ENCODE peak calls at places on chromosome 14, in four cellular contexts. N is gastrocnemius medialis, L is cardiac fibroblast, W is ovary. P is an unnamed sample.

GRCh38 chr14:96824283-96824682 is 27.1 kb downstream of the VRK1 start:
- DNase-seq in N (no peak), L (peak), W (no peak), P (peak)

GRCh38 chr14:24052656-24053547 is 1.1 kb downstream of the CARMIL3 start:
- DNase-seq in N (no peak), L (no peak), W (no peak), P (no peak)

GRCh38 chr14:82500222-82500621 is 966.6 kb upstream of the SEL1L start:
- DNase-seq in N (no peak), W (no peak), L (no peak), P (no peak)

GRCh38 chr14:24659916-24660570 is 26.1 kb upstream of the GZMB start:
- DNase-seq in N (no peak), W (no peak), L (no peak), P (no peak)

GRCh38 chr14:98173291-98173690 is 1098.7 kb downstream of the BCL11B start:
- DNase-seq in L (no peak), W (no peak), N (no peak), P (no peak)

GRCh38 chr14:56216631-56217379 is 98.6 kb downstream of the PELI2 start:
- DNase-seq in L (peak), W (peak), N (peak), P (peak)

GRCh38 chr14:95151561-95151960 is 5.8 kb downstream of the DICER1 start:
- DNase-seq in N (no peak), L (peak), W (no peak), P (no peak)

GRCh38 chr14:55333785-55334485 is 62.7 kb downstream of the FBXO34 start:
- DNase-seq in L (no peak), N (no peak), W (no peak), P (no peak)

GRCh38 chr14:91062600-91062999 is 2.2 kb upstream of the RPS6KA5 start:
- DNase-seq in N (no peak), L (no peak), W (no peak), P (no peak)

GRCh38 chr14:55645845-55646832 is 66.1 kb downstream of the KTN1 start:
- DNase-seq in W (no peak), N (no peak), L (no peak), P (no peak)

GRCh38 chr14:21997300-21997699 is 323.7 kb upstream of the OR4E1 start:
- DNase-seq in L (peak), N (no peak), W (no peak), P (no peak)

DNA sequence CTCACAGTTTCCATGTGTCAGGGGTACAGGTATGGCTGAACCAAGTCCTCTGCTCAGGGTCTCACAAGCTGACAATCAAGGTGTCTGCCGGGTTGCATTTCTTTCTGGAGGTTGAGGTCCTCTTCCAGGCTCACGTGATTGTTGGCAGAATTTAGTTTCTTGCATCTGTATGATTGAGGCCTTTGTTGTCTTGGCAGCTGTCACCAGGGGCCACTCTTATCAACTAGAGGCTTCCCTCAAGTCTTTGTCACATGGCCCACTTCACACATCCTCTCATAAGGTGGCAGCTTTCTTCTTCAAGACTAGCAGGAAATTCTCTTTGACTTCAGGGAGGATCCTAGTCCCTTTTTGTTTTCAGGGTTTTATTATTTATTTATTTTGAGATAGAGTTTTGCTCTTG is 46.0 kb upstream of the FOS start:
- DNase-seq in L (no peak), W (no peak), N (no peak), P (no peak)
- H3K4me3 ChIP-seq in L (no peak), W (no peak), N (no peak), P (no peak)

DNA sequence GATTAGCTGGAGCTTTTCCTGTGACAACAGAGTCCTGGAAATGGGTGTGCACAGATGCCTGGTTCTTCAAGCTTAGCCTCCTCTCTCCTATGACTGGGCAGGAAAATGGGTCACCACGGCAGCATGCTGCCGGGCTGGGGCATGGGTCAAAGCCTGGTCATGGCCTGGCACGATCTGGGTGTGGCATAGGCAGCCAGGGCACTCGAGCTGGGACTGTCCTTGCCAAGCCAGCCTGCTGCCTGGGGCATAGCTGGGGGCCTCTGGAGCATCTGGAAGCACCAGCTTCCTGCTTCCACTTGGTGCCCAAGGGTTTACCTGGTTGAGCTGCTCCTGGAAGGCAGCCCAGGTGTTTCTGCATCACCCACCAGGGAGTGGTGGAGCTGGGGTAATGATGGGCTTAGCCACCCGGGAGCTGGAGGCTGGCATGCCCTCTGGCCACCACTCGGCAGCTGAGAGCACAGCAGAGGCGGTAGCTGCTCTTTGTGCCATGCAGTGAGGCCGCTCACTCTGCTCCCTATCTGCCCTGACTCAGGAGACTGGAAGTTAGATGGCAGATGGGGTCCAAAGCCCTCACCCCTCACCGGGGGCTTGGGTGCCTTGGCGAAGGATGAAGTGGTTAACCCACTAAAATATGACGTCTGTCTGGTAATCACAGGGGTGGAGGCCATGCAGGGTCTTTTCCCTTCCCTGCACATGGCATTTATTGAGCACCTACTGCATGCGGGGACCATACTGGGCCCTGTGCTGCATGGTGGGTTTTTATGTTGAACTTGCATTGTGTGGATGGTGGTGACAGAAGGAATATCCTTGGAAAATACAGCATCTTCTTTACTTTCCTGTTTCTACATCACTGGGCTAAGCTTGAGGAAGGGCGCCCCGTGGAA is 1.7 kb downstream of the OTUB2 start:
- DNase-seq in N (no peak), W (no peak), L (no peak), P (no peak)
- TF ChIP-seq CTCF in N (no peak), W (no peak), L (no peak), P (no peak)

DNA sequence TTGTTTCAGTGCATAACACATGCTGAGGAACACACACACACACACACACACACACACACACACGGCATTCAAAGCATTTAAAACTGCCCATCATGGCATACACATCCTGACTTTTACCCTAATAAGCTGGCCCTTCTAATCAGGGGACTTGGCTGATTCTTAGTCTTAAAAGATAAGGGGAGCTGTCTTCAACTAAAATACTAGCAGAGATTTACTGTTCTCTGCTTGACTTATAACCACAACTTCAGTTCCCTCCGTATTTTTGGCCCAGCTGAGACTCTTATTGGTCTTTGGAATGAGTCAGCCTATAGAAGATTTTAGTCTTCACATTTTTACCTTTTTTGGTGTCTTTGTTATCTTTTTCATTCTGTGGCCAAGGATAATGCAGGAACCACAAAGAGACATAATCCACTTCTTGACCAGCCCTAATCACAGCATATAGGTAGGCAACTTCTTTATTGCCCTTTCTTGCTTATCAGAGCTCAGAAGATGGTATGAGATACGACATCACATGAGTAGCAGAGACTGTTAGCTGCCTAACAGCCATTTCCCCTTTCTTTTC is 25.1 kb upstream of the SLC8A3 start:
- DNase-seq in L (no peak), N (no peak), W (no peak), P (no peak)
- H3K4me3 ChIP-seq in L (no peak), N (no peak), W (no peak), P (no peak)

DNA sequence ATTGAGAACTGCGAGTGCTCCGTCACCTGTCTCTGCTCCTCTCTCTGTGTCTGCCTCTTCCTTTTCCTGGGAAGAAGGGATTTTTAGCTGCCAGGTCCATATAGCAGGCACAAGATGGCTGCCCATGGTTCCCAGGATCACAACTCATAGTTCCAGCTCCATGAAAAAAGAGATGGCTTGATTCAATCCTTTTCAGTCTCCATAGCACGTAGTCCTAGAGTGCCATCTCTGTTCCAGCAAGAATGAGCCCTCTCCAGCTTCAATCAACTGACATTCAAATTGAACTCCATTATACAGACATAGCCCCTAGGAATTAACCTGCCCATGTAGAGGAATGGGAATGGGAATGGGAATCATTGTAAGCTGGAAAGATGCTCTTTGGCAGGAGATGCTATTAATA is 34.7 kb upstream of the RTRAF start:
- DNase-seq in L (no peak), N (no peak), W (no peak), P (no peak)
- TF ChIP-seq CTCF in L (no peak), N (no peak), W (no peak), P (no peak)

DNA sequence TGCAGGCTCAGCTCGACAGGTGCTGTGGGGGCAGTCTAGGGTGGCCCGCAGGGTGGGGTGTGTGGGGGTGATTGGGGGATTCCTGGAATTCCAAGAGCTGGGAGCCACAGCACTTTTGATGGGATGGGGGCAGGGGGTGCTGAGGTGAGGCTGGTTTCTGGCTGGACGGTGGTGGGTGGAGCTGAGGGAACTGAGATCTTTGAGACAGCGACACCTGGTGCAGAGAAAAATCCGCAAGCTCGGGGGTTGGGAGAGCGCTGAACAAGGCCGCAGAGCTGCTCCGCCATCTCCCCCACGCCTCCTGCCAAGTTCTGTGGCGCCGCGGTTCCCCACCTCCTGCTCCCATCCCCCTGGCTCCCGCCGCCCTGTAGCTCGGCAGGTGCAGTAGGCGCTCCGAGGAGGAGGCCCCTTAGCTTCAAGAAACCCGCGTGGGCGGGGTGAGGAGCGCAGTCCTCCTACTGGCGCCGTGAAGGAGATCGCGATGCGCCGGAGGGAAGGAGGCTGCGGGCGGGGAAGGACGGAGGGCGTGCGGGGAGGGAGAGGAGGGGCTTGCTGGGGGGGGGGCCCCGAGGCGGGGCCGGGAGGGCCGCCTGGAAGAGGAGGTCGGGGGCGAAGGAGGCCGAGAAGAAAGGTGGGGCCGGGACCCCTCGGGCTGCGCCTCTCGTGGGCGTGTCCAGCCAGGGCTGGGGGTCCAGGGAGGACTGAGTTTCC is 1.3 kb upstream of the TEDC1 start:
- DNase-seq in N (peak), W (peak), L (peak), P (peak)
- H3K4me3 ChIP-seq in N (peak), W (peak), L (peak), P (peak)

DNA sequence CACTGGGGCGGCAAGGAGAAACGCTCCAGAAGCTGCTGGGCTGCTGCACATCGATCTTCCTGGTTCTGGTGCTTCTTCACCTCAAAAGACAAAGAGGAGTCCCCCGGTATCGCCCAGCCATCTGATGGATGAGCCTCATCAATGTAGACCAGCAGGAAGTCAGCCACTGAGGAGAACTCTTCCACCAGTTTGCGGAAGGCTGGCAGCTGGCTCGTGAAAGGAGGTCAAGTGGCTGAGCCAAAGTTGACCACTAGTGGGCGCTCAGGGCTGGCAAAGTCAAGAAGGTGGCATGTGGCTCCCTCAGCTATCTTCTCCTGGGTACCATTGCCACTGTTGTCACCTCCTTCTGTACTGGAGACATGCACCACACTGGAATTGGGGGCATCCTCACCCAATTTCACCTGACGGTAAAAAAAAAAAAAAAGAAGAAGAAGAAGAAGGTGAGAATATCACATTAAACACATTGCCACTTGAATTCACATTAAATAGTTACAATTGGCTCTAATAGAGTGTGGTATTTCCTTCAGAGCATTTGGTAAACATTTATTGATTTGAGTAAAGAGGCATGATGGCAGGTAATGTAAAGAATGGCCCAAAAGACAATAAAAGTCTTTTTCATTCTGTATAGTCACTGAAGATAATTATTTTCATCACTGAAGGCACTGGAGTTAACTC is 8.3 kb downstream of the DIO2 start:
- DNase-seq in W (no peak), L (peak), N (no peak), P (no peak)
- TF ChIP-seq CTCF in W (no peak), L (peak), N (no peak), P (peak)

P was measured in AG10803.